ENCODE peak calls at places on chromosomes 11 and 22, in six cellular contexts. E is body of pancreas, Z is uterus, X is upper lobe of left lung, A is testis, K is endothelial cell of umbilical vein. I is an unnamed sample.

GRCh38 chr11:33893711-33894401 is 2.0 kb upstream of the LMO2 start:
- DNase-seq in A (no peak), E (no peak), K (no peak), X (no peak), Z (no peak), I (no peak)

GRCh38 chr11:65506316-65506769 is 7.5 kb downstream of the MALAT1 start:
- DNase-seq in K (no peak), A (no peak), X (no peak), Z (no peak), E (no peak), I (no peak)

GRCh38 chr11:46977038-46977818 is 40.7 kb downstream of the CSTPP1 start:
- DNase-seq in E (no peak), X (no peak), K (no peak), Z (no peak), A (no peak), I (no peak)

GRCh38 chr11:75773595-75774353 is 5.2 kb downstream of the DGAT2 start:
- DNase-seq in X (peak; percentile 62), E (no peak), Z (no peak), K (no peak), A (no peak), I (no peak)

GRCh38 chr22:40512426-40513136 is 123.9 kb downstream of the MRTFA start:
- DNase-seq in E (peak; percentile 34), Z (peak; percentile 77), X (no peak), A (no peak), K (no peak), I (no peak)

GRCh38 chr22:36110306-36110791 is 50.2 kb downstream of the APOL3 start:
- DNase-seq in X (no peak), A (no peak), Z (no peak), E (no peak), K (no peak), I (no peak)

GRCh38 chr11:7263842-7264241 is 12.1 kb downstream of the SYT9 start:
- DNase-seq in X (no peak), Z (no peak), A (no peak), K (no peak), E (no peak), I (no peak)

GRCh38 chr11:11983427-11983826 is 25.0 kb downstream of the DKK3 start:
- DNase-seq in A (no peak), K (no peak), Z (no peak), X (no peak), E (no peak), I (no peak)

GRCh38 chr22:49855491-49855911 is 1.9 kb downstream of the ZBED4 start:
- DNase-seq in K (peak; percentile 29), X (peak; percentile 48), E (peak; percentile 29), Z (no peak), A (no peak), I (no peak)

GRCh38 chr22:30310881-30311771 is 15.6 kb downstream of the TBC1D10A start:
- DNase-seq in E (peak; percentile 95), Z (peak; percentile 86), K (no peak), A (peak; percentile 91), X (peak; percentile 85), I (peak; percentile 90)

GRCh38 chr11:83998921-83999320 is 712.8 kb upstream of the CCDC90B start:
- DNase-seq in Z (no peak), E (no peak), A (no peak), K (no peak), X (no peak), I (no peak)
- H3K9me3 ChIP-seq in Z (no peaks in the 10 kb centered on the region), E (no peaks in the 10 kb centered on the region), A (no peaks in the 10 kb centered on the region), K (no peaks in the 10 kb centered on the region), X (peaks cover 23% of the 10 kb centered on the region), I (no peaks in the 10 kb centered on the region)

GRCh38 chr11:61963016-61963281 is 4.5 kb downstream of the FTH1 start:
- DNase-seq in E (no peak), A (no peak), X (no peak), Z (no peak), K (peak; percentile 30), I (no peak)
- TF ChIP-seq POLR2A in E (no peak), A (no peak), X (no peak), Z (no peak), K (no peak), I (peak; percentile 3)

GRCh38 chr11:2651054-2651617 is 48.7 kb downstream of the KCNQ1OT1 start:
- DNase-seq in E (no peak), Z (no peak), K (no peak), X (no peak), A (no peak), I (no peak)
- H3K9me3 ChIP-seq in E (no peaks in the 10 kb centered on the region), Z (no peaks in the 10 kb centered on the region), K (no peaks in the 10 kb centered on the region), X (peaks cover 31% of the 10 kb centered on the region), A (no peaks in the 10 kb centered on the region), I (no peaks in the 10 kb centered on the region)

DNA sequence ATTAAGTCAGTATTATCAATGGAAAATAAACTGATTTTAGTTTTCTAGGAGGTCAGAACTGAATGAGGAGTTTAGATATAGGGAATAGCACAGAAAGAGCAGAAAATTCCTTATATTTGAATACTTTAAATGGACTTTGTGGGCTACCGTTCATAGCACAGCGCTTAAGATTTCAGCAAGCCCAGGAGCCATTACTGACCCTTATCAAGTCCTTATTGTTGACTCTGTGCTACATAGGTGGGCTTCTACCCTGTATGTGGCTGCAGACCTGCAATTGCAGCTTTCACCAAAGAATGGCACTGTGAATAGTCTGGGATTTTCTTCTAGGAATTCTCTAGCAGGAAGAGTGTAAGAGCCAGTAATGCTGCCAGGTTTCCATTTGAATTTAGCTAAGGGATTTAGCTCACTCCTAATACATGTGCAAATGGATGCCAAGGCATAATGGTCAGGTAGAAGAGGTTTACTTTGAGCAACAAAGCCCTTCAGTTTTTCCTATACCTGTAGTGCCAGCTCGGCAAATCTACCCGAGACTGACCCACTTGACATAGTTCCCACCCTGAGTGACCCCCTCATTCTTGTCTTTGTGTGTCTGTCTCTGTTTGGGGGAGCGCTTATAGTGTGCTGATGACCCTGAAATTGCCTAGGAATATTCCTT is 42.5 kb upstream of the DLAT start:
- DNase-seq in X (no peak), Z (no peak), E (no peak), K (no peak), A (no peak), I (no peak)
- TF ChIP-seq POLR2A in X (no peak), Z (no peak), E (no peak), K (no peak), A (no peak), I (no peak)

DNA sequence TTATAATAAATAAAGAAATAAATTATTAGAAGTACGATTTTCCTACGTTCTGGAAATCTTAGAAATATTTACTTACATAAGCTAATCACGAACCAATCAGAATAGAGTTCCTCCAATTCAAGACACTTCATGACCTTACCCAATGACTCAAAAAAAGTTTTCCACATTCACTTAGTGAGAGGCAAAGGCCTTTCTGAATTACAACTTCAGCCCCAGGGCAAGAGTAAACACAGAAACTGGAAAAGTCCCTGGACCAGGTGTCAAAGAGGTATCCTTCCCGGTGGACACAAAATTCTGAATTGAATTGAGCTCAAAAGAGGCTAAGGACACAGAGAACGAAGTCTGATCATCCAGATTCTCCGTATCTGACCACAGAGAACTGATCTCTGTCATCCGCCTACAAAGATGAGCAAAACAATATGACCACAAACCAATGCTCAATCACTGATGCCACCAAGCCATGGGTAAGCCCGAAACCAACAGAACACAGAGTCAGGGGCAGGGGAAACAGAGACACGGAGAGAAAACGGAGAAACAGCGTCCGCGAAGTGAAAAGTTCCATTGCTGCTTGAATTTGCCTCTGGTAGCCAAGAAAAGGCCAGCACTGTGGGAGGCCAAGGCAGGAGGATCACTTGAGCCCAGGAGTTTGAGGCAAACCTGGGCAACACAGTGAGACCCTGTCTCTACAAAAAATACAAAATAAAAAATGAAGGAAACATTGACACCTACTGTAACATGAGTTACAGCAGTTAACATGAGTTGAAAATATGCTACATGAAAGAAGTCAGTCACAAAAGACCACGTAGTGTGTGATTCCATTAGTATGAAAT is 6.8 kb downstream of the BID start:
- DNase-seq in X (no peak), K (no peak), E (no peak), A (no peak), Z (no peak), I (no peak)
- H3K9me3 ChIP-seq in X (no peaks in the 10 kb centered on the region), K (no peaks in the 10 kb centered on the region), E (no peaks in the 10 kb centered on the region), A (no peaks in the 10 kb centered on the region), Z (no peaks in the 10 kb centered on the region), I (no peaks in the 10 kb centered on the region)

I was measured in adrenal gland.